ENCODE peak calls at places on chromosomes 2 and 18, in seven cellular contexts. Y is SJSA1, W is A549, J is PC-3, A is astrocyte of the spinal cord, V is BJ, Q is MM.1S. T is an unnamed sample.

GRCh38 chr2:230903251-230904150 is 21.5 kb downstream of the GPR55 start:
- DNase-seq in W (no peak), Q (peak), A (no peak), Y (peak), J (no peak), V (no peak), T (no peak)

GRCh38 chr2:20165677-20166509 is 59.0 kb downstream of the SDC1 start:
- DNase-seq in Q (peak), Y (peak), A (no peak), W (no peak), V (no peak), J (peak), T (no peak)

GRCh38 chr2:162114291-162114690 is 37.8 kb downstream of the GCG start:
- DNase-seq in Y (no peak), Q (no peak), W (no peak), J (peak), V (no peak), A (peak), T (no peak)

GRCh38 chr2:46471002-46471583 is 8.3 kb upstream of the TMEM247 start:
- DNase-seq in A (no peak), Q (no peak), W (no peak), Y (no peak), J (no peak), V (no peak), T (no peak)

GRCh38 chr2:242057379-242058040 is 188.0 kb downstream of the RTP5 start:
- DNase-seq in Y (no peak), A (no peak), W (no peak), V (no peak), J (no peak), Q (no peak), T (no peak)

GRCh38 chr2:85584857-85585780 is 888 bp downstream of the VAMP5 start:
- DNase-seq in W (peak), V (no peak), Q (no peak), A (peak), J (peak), Y (peak), T (no peak)

GRCh38 chr18:6595666-6596065 is 133.8 kb upstream of the ARHGAP28 start:
- DNase-seq in W (no peak), Q (no peak), Y (no peak), V (no peak), A (no peak), J (no peak), T (no peak)

GRCh38 chr2:178783889-178784288 is 23.3 kb downstream of the TTN start:
- DNase-seq in Y (no peak), J (no peak), W (no peak), V (no peak), A (no peak), Q (no peak), T (no peak)

GRCh38 chr18:54947115-54947514 is 12.1 kb downstream of the CCDC68 start:
- DNase-seq in A (no peak), J (peak), Y (no peak), V (no peak), W (no peak), Q (no peak), T (no peak)

GRCh38 chr2:205733648-205734047 is 51.3 kb downstream of the NRP2 start:
- DNase-seq in Q (no peak), A (no peak), J (no peak), V (no peak), W (no peak), Y (no peak), T (no peak)

GRCh38 chr2:186913870-186914269 is 64.9 kb upstream of the ZSWIM2 start:
- DNase-seq in W (no peak), Q (peak), V (no peak), Y (no peak), J (no peak), A (no peak), T (no peak)

GRCh38 chr18:62878305-62878704 is 163.0 kb downstream of the PHLPP1 start:
- DNase-seq in Y (no peak), J (no peak), W (no peak), Q (no peak), A (no peak), V (no peak), T (no peak)

GRCh38 chr2:7844414-7844961 is 837.4 kb upstream of the ID2 start:
- DNase-seq in W (no peak), A (no peak), V (no peak), J (no peak), Q (no peak), Y (no peak), T (no peak)
- H3K4me3 ChIP-seq in W (no peak), A (no peak), V (no peak), J (no peak), Q (no peak), Y (no peak), T (no peak)

DNA sequence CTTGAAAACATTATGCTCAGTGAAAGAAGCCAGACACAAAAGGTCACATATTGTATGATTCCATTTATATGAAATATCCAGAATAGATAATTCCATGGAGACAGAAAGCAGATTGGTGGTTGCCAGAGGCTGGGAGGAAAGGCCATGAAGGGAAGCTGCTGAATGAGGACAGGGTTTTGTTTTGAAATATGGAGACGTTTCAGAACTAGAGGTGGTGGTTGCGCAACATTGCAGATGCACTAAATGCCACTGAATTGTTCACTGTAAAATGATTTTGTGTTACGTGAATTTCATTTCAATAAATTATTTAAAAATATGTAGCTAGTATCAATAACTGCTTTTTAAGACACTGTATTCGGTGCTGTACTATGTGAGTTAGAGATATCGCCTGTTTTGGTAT is 101.7 kb upstream of the ZNF236 start:
- DNase-seq in V (no peak), W (no peak), Y (peak), A (no peak), J (no peak), Q (no peak), T (no peak)
- H3K4me3 ChIP-seq in V (no peak), W (no peak), Y (no peak), A (no peak), J (no peak), Q (no peak), T (no peak)

GRCh38 chr18:42255908-42256765 is 301.1 kb downstream of the PIK3C3 start:
- DNase-seq in V (no peak), W (no peak), J (no peak), Q (no peak), A (no peak), Y (no peak), T (no peak)

GRCh38 chr18:42261731-42262130 is 306.7 kb downstream of the PIK3C3 start:
- DNase-seq in Y (no peak), A (no peak), Q (no peak), W (no peak), V (no peak), J (no peak), T (no peak)

DNA sequence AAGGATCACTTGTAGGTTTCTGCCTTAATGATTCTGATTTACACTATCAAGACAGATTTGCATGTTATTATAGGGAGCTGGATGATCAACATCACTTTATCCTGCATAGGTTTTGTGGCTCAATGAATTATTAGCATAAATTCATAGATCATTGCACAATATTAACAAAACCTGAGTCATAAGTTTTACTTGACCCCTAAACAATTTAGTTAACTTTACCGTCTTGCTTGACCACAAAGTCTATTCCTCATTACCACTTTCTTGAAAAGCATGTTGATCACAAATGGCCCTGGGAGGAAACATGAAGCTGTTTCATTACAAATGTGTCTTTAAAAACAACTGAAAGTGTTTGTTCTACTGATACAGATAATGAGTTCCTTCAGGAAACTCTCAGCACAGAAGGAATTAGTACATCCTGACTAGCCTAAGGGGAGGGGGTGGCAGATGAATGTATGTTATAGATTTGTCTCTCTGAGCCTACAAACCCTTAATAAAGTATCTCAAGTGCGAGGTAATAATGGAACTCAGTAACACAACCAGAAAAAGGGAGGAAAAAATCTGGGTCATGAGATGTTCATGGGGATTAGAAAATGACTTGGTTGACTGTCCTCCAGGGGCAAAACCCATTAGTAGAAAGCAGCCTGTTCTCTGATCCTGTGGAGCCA is 303.4 kb downstream of the PIK3C3 start:
- DNase-seq in A (no peak), Y (no peak), V (no peak), W (no peak), Q (no peak), J (no peak), T (no peak)
- H3K4me3 ChIP-seq in A (no peak), Y (no peak), V (no peak), W (no peak), Q (no peak), J (no peak), T (no peak)

GRCh38 chr2:204545861-204546773 is 842 bp downstream of the PARD3B start:
- DNase-seq in A (no peak), Q (peak), Y (no peak), V (no peak), W (no peak), J (peak), T (no peak)
- H3K4me3 ChIP-seq in A (peak), Q (peak), Y (peak), V (peak), W (peak), J (peak), T (peak)

GRCh38 chr2:10909996-10910341 is 1.8 kb upstream of the KCNF1 start:
- DNase-seq in J (no peak), W (no peak), V (no peak), A (no peak), Q (no peak), Y (no peak), T (no peak)

GRCh38 chr2:10910625-10911024 is 1.1 kb upstream of the KCNF1 start:
- DNase-seq in J (no peak), A (no peak), V (no peak), Y (no peak), Q (no peak), W (no peak), T (no peak)

GRCh38 chr2:10912076-10912731 is 470 bp downstream of the KCNF1 start:
- DNase-seq in V (no peak), W (no peak), J (no peak), A (no peak), Y (no peak), Q (no peak), T (no peak)

GRCh38 chr2:10912796-10913445 is 1.2 kb downstream of the KCNF1 start:
- DNase-seq in Y (no peak), A (no peak), J (no peak), V (no peak), Q (no peak), W (no peak), T (no peak)

GRCh38 chr2:10911291-10912075 is at the start of gene KCNF1:
- DNase-seq in W (peak), A (peak), Q (no peak), Y (peak), V (no peak), J (peak), T (no peak)
- H3K4me3 ChIP-seq in W (peak), A (peak), Q (no peak), Y (peak), V (peak), J (peak), T (peak)

GRCh38 chr18:44680271-44681038 is at the start of gene SETBP1:
- DNase-seq in A (peak), J (peak), V (no peak), W (peak), Q (peak), Y (peak), T (no peak)
- H3K4me3 ChIP-seq in A (peak), J (peak), V (peak), W (peak), Q (peak), Y (peak), T (no peak)

T was measured in HCT116.